ENCODE peak calls at places on chromosomes 13 and 19, in seven cellular contexts. One of them, this sample, is unnamed.

GRCh38 chr19:54209058-54209747 is 8.5 kb downstream of the RPS9 start:
- DNase-seq in HCT116: no peak
- DNase-seq in endothelial cell of umbilical vein: no peak
- DNase-seq in H1: peak
- DNase-seq in GM12878: no peak
- DNase-seq in HepG2: no peak
- DNase-seq in K562: peak
- DNase-seq in this sample: no peak

GRCh38 chr13:78098249-78098648 is 179.6 kb upstream of the EDNRB start:
- DNase-seq in HCT116: no peak
- DNase-seq in endothelial cell of umbilical vein: peak
- DNase-seq in H1: no peak
- DNase-seq in GM12878: no peak
- DNase-seq in HepG2: no peak
- DNase-seq in K562: no peak
- DNase-seq in this sample: no peak

GRCh38 chr13:98487522-98487921 is 89.4 kb downstream of the STK24 start:
- DNase-seq in HCT116: no peak
- DNase-seq in endothelial cell of umbilical vein: no peak
- DNase-seq in H1: no peak
- DNase-seq in GM12878: no peak
- DNase-seq in HepG2: no peak
- DNase-seq in K562: no peak
- DNase-seq in this sample: no peak

GRCh38 chr19:29810504-29810871 is 1.3 kb upstream of the CCNE1 start:
- DNase-seq in HCT116: no peak
- DNase-seq in endothelial cell of umbilical vein: no peak
- DNase-seq in H1: no peak
- DNase-seq in GM12878: no peak
- DNase-seq in HepG2: no peak
- DNase-seq in K562: peak
- DNase-seq in this sample: no peak

GRCh38 chr13:64311112-64311511 is 2895.5 kb upstream of the PCDH20 start:
- DNase-seq in HCT116: no peak
- DNase-seq in endothelial cell of umbilical vein: no peak
- DNase-seq in H1: no peak
- DNase-seq in GM12878: no peak
- DNase-seq in HepG2: no peak
- DNase-seq in K562: no peak
- DNase-seq in this sample: no peak

GRCh38 chr13:99307648-99308339 is 595 bp upstream of the GPR183 start:
- DNase-seq in HCT116: no peak
- DNase-seq in endothelial cell of umbilical vein: peak
- DNase-seq in H1: no peak
- DNase-seq in GM12878: no peak
- DNase-seq in HepG2: no peak
- DNase-seq in K562: peak
- DNase-seq in this sample: no peak

GRCh38 chr19:11995174-11995573 is 30.3 kb downstream of the ZNF763 start:
- DNase-seq in HCT116: no peak
- DNase-seq in endothelial cell of umbilical vein: no peak
- DNase-seq in H1: no peak
- DNase-seq in GM12878: no peak
- DNase-seq in HepG2: no peak
- DNase-seq in K562: peak
- DNase-seq in this sample: no peak

GRCh38 chr13:57935965-57936364 is 304.4 kb downstream of the PCDH17 start:
- DNase-seq in HCT116: no peak
- DNase-seq in endothelial cell of umbilical vein: no peak
- DNase-seq in H1: no peak
- DNase-seq in GM12878: no peak
- DNase-seq in HepG2: no peak
- DNase-seq in K562: no peak
- DNase-seq in this sample: no peak

GRCh38 chr19:22286151-22286810 is at the start of gene ZNF729:
- DNase-seq in HCT116: no peak
- DNase-seq in endothelial cell of umbilical vein: no peak
- DNase-seq in H1: no peak
- DNase-seq in GM12878: no peak
- DNase-seq in HepG2: no peak
- DNase-seq in K562: no peak
- DNase-seq in this sample: no peak

GRCh38 chr19:18605546-18606280 is 886 bp downstream of the CRLF1 start:
- DNase-seq in HCT116: no peak
- DNase-seq in endothelial cell of umbilical vein: no peak
- DNase-seq in H1: no peak
- DNase-seq in GM12878: no peak
- DNase-seq in HepG2: no peak
- DNase-seq in K562: no peak
- DNase-seq in this sample: no peak

GRCh38 chr19:35365303-35365702 is 5.6 kb upstream of the GPR42 start:
- DNase-seq in HCT116: no peak
- DNase-seq in endothelial cell of umbilical vein: no peak
- DNase-seq in H1: no peak
- DNase-seq in GM12878: no peak
- DNase-seq in HepG2: no peak
- DNase-seq in K562: no peak
- DNase-seq in this sample: no peak

GRCh38 chr19:49487277-49488045 is at the start of gene RPL13A:
- DNase-seq in HCT116: peak
- DNase-seq in endothelial cell of umbilical vein: peak
- DNase-seq in H1: peak
- DNase-seq in GM12878: peak
- DNase-seq in HepG2: peak
- DNase-seq in K562: peak
- DNase-seq in this sample: peak

GRCh38 chr13:80551650-80552497 is 210.9 kb upstream of the SPRY2 start:
- DNase-seq in HCT116: no peak
- DNase-seq in endothelial cell of umbilical vein: peak
- DNase-seq in H1: no peak
- DNase-seq in GM12878: no peak
- DNase-seq in HepG2: no peak
- DNase-seq in K562: peak
- DNase-seq in this sample: no peak

GRCh38 chr19:47271949-47272348 is 2.7 kb upstream of the INAFM1 start:
- DNase-seq in HCT116: no peak
- DNase-seq in endothelial cell of umbilical vein: no peak
- DNase-seq in H1: no peak
- DNase-seq in GM12878: no peak
- DNase-seq in HepG2: no peak
- DNase-seq in K562: no peak
- DNase-seq in this sample: no peak

GRCh38 chr13:79307866-79308298 is 98.2 kb downstream of the RBM26 start:
- DNase-seq in HCT116: no peak
- DNase-seq in endothelial cell of umbilical vein: no peak
- DNase-seq in H1: no peak
- DNase-seq in GM12878: no peak
- DNase-seq in HepG2: no peak
- DNase-seq in K562: no peak
- DNase-seq in this sample: no peak

GRCh38 chr13:19601749-19602725 is 31.4 kb upstream of the MPHOSPH8 start:
- DNase-seq in HCT116: no peak
- DNase-seq in endothelial cell of umbilical vein: peak
- DNase-seq in H1: peak
- DNase-seq in GM12878: no peak
- DNase-seq in HepG2: peak
- DNase-seq in K562: peak
- DNase-seq in this sample: no peak

GRCh38 chr19:3160219-3160618 is 18.4 kb upstream of the S1PR4 start:
- DNase-seq in HCT116: no peak
- DNase-seq in endothelial cell of umbilical vein: no peak
- DNase-seq in H1: no peak
- DNase-seq in GM12878: no peak
- DNase-seq in HepG2: no peak
- DNase-seq in K562: no peak
- DNase-seq in this sample: no peak

GRCh38 chr19:28221736-28222135 is 991.2 kb downstream of the UQCRFS1 start:
- DNase-seq in HCT116: no peak
- DNase-seq in endothelial cell of umbilical vein: no peak
- DNase-seq in H1: no peak
- DNase-seq in GM12878: no peak
- DNase-seq in HepG2: no peak
- DNase-seq in K562: no peak
- DNase-seq in this sample: no peak

DNA sequence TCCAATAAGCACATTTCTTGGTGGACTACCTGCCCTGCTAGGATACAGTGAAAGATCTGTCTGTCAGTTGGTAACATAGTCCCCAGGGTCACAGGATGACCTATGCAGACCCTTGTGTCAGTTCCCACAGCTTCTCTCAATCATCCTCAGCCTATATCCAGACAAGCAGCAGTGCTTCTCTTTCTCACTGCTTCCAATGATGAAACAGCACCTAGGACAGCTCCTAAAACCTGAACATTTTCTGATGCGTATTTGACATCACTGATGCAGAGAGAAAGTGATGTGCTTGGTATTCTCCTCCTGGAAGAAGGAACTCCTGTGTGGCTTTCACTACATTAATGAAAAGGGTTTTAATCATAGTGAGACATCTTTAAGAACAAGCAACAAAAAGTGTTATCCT is 43.7 kb downstream of the ZNF557 start:
- DNase-seq in HCT116: no peak
- DNase-seq in endothelial cell of umbilical vein: no peak
- DNase-seq in H1: no peak
- DNase-seq in GM12878: no peak
- DNase-seq in HepG2: no peak
- DNase-seq in K562: no peak
- DNase-seq in this sample: no peak
- TF ChIP-seq POLR2AphosphoS5 in HCT116: no peak
- TF ChIP-seq POLR2AphosphoS5 in endothelial cell of umbilical vein: no peak
- TF ChIP-seq POLR2AphosphoS5 in H1: no peak
- TF ChIP-seq POLR2AphosphoS5 in GM12878: no peak
- TF ChIP-seq POLR2AphosphoS5 in HepG2: no peak
- TF ChIP-seq POLR2AphosphoS5 in K562: no peak
- TF ChIP-seq POLR2AphosphoS5 in this sample: no peak

GRCh38 chr13:27791146-27791900 is 960 bp upstream of the GSX1 start:
- DNase-seq in HCT116: no peak
- DNase-seq in endothelial cell of umbilical vein: no peak
- DNase-seq in H1: peak
- DNase-seq in GM12878: no peak
- DNase-seq in HepG2: no peak
- DNase-seq in K562: no peak
- DNase-seq in this sample: no peak
- TF ChIP-seq EZH2 in HCT116: no peak
- TF ChIP-seq EZH2 in endothelial cell of umbilical vein: peak
- TF ChIP-seq EZH2 in H1: peak
- TF ChIP-seq EZH2 in GM12878: peak
- TF ChIP-seq EZH2 in HepG2: peak
- TF ChIP-seq EZH2 in K562: no peak
- TF ChIP-seq EZH2 in this sample: no peak

GRCh38 chr13:113208424-113209335 is at the start of gene PCID2:
- DNase-seq in HCT116: peak
- DNase-seq in endothelial cell of umbilical vein: peak
- DNase-seq in H1: peak
- DNase-seq in GM12878: peak
- DNase-seq in HepG2: peak
- DNase-seq in K562: peak
- DNase-seq in this sample: peak
- H3K9ac ChIP-seq in HCT116: peak
- H3K9ac ChIP-seq in endothelial cell of umbilical vein: peak
- H3K9ac ChIP-seq in H1: peak
- H3K9ac ChIP-seq in GM12878: peak
- H3K9ac ChIP-seq in HepG2: peak
- H3K9ac ChIP-seq in K562: peak
- H3K9ac ChIP-seq in this sample: peak

DNA sequence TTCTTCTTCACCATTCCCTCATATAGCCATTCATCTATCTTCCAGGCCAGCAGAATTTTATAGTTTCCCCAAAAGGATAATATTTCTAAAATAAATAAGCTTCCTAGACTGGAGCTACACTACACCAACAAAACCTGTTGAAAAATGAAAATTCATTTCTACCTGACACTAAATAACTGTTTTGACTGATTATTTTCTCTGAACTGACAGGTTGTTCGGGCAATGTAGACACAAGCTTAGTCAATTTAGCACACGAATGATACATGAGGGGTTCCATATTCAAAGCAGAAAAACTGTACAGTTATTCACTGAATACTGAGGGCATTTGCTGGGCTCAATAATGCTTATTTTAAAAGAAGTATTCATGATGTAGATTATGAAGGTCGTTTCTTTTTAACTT is 589.7 kb downstream of the LIG4 start:
- DNase-seq in HCT116: no peak
- DNase-seq in endothelial cell of umbilical vein: no peak
- DNase-seq in H1: no peak
- DNase-seq in GM12878: no peak
- DNase-seq in HepG2: no peak
- DNase-seq in K562: no peak
- DNase-seq in this sample: no peak
- TF ChIP-seq POLR2AphosphoS5 in HCT116: no peak
- TF ChIP-seq POLR2AphosphoS5 in endothelial cell of umbilical vein: no peak
- TF ChIP-seq POLR2AphosphoS5 in H1: no peak
- TF ChIP-seq POLR2AphosphoS5 in GM12878: no peak
- TF ChIP-seq POLR2AphosphoS5 in HepG2: no peak
- TF ChIP-seq POLR2AphosphoS5 in K562: no peak
- TF ChIP-seq POLR2AphosphoS5 in this sample: no peak

GRCh38 chr19:45152504-45153338 is 8.1 kb downstream of the NKPD1 start:
- DNase-seq in HCT116: no peak
- DNase-seq in endothelial cell of umbilical vein: peak
- DNase-seq in H1: peak
- DNase-seq in GM12878: no peak
- DNase-seq in HepG2: no peak
- DNase-seq in K562: no peak
- DNase-seq in this sample: no peak
- TF ChIP-seq EZH2 in HCT116: no peak
- TF ChIP-seq EZH2 in endothelial cell of umbilical vein: peak
- TF ChIP-seq EZH2 in H1: peak
- TF ChIP-seq EZH2 in GM12878: no peak
- TF ChIP-seq EZH2 in HepG2: no peak
- TF ChIP-seq EZH2 in K562: no peak
- TF ChIP-seq EZH2 in this sample: no peak

GRCh38 chr13:73967397-73968165 is 166.6 kb downstream of the KLF12 start:
- DNase-seq in HCT116: no peak
- DNase-seq in endothelial cell of umbilical vein: no peak
- DNase-seq in H1: no peak
- DNase-seq in GM12878: peak
- DNase-seq in HepG2: no peak
- DNase-seq in K562: no peak
- DNase-seq in this sample: no peak
- H3K9ac ChIP-seq in HCT116: no peak
- H3K9ac ChIP-seq in endothelial cell of umbilical vein: no peak
- H3K9ac ChIP-seq in H1: no peak
- H3K9ac ChIP-seq in GM12878: no peak
- H3K9ac ChIP-seq in HepG2: no peak
- H3K9ac ChIP-seq in K562: no peak
- H3K9ac ChIP-seq in this sample: no peak

GRCh38 chr19:8050274-8051096 is 2.1 kb upstream of the CCL25 start:
- DNase-seq in HCT116: peak
- DNase-seq in endothelial cell of umbilical vein: peak
- DNase-seq in H1: peak
- DNase-seq in GM12878: peak
- DNase-seq in HepG2: peak
- DNase-seq in K562: peak
- DNase-seq in this sample: peak
- TF ChIP-seq POLR2AphosphoS5 in HCT116: no peak
- TF ChIP-seq POLR2AphosphoS5 in endothelial cell of umbilical vein: no peak
- TF ChIP-seq POLR2AphosphoS5 in H1: peak
- TF ChIP-seq POLR2AphosphoS5 in GM12878: peak
- TF ChIP-seq POLR2AphosphoS5 in HepG2: no peak
- TF ChIP-seq POLR2AphosphoS5 in K562: peak
- TF ChIP-seq POLR2AphosphoS5 in this sample: no peak

GRCh38 chr19:39196860-39197562 is at the start of gene NCCRP1:
- DNase-seq in HCT116: no peak
- DNase-seq in endothelial cell of umbilical vein: no peak
- DNase-seq in H1: peak
- DNase-seq in GM12878: no peak
- DNase-seq in HepG2: no peak
- DNase-seq in K562: no peak
- DNase-seq in this sample: no peak
- TF ChIP-seq EZH2 in HCT116: no peak
- TF ChIP-seq EZH2 in endothelial cell of umbilical vein: peak
- TF ChIP-seq EZH2 in H1: peak
- TF ChIP-seq EZH2 in GM12878: no peak
- TF ChIP-seq EZH2 in HepG2: no peak
- TF ChIP-seq EZH2 in K562: no peak
- TF ChIP-seq EZH2 in this sample: no peak